ENCODE peak calls at places on chromosomes 13 and 19, in seven cellular contexts. Y, T, Z, X, K, N and I are unnamed samples.

GRCh38 chr13:38348890-38349289 is 761 bp upstream of the UFM1 start:
- DNase-seq in Y (no peak), T (no peak), Z (no peak), X (no peak), K (peak; percentile 11), N (peak; percentile 80), I (no peak)

GRCh38 chr13:59545007-59545406 is 618.7 kb downstream of the DIAPH3 start:
- DNase-seq in Y (no peak), T (no peak), Z (no peak), X (no peak), K (no peak), N (no peak), I (no peak)

GRCh38 chr19:31058676-31059075 is 290.6 kb downstream of the TSHZ3 start:
- DNase-seq in Y (no peak), T (no peak), Z (no peak), X (no peak), K (no peak), N (no peak), I (no peak)

GRCh38 chr13:26664942-26665341 is 95.6 kb downstream of the GPR12 start:
- DNase-seq in Y (no peak), T (no peak), Z (no peak), X (no peak), K (no peak), N (no peak), I (no peak)

GRCh38 chr13:45882626-45883025 is 31.1 kb upstream of the SIAH3 start:
- DNase-seq in Y (no peak), T (no peak), Z (no peak), X (no peak), K (peak; percentile 90), N (no peak), I (no peak)

GRCh38 chr19:5036733-5037681 is 68.1 kb downstream of the KDM4B start:
- DNase-seq in Y (no peak), T (peak; percentile 27), Z (no peak), X (no peak), K (no peak), N (peak; percentile 59), I (no peak)

GRCh38 chr13:99639126-99639525 is 137.9 kb downstream of the TM9SF2 start:
- DNase-seq in Y (no peak), T (no peak), Z (no peak), X (no peak), K (no peak), N (peak; percentile 78), I (no peak)

GRCh38 chr19:2561895-2562294 is 86.0 kb downstream of the GADD45B start:
- DNase-seq in Y (peak; percentile 16), T (no peak), Z (no peak), X (no peak), K (no peak), N (no peak), I (no peak)

GRCh38 chr13:111251646-111252448 is 68.6 kb upstream of the TEX29 start:
- DNase-seq in Y (no peak), T (no peak), Z (no peak), X (no peak), K (no peak), N (no peak), I (no peak)

GRCh38 chr19:5882421-5882968 is 12.2 kb upstream of the FUT5 start:
- DNase-seq in Y (no peak), T (no peak), Z (no peak), X (no peak), K (no peak), N (no peak), I (no peak)

GRCh38 chr13:33862006-33862405 is 44.1 kb downstream of the RFC3 start:
- DNase-seq in Y (no peak), T (no peak), Z (no peak), X (no peak), K (no peak), N (no peak), I (no peak)

GRCh38 chr19:19171821-19172532 is 1.9 kb upstream of the MEF2B start:
- DNase-seq in Y (no peak), T (no peak), Z (no peak), X (no peak), K (no peak), N (no peak), I (no peak)

GRCh38 chr19:48363500-48363809 is 285 bp downstream of the TMEM143 start:
- DNase-seq in Y (no peak), T (no peak), Z (no peak), X (no peak), K (no peak), N (no peak), I (no peak)

GRCh38 chr13:48436661-48437242 is 23.8 kb upstream of the LPAR6 start:
- DNase-seq in Y (no peak), T (no peak), Z (no peak), X (no peak), K (no peak), N (no peak), I (no peak)

GRCh38 chr19:35818445-35818844 is 5.8 kb upstream of the PRODH2 start:
- DNase-seq in Y (no peak), T (no peak), Z (no peak), X (no peak), K (no peak), N (no peak), I (no peak)

DNA sequence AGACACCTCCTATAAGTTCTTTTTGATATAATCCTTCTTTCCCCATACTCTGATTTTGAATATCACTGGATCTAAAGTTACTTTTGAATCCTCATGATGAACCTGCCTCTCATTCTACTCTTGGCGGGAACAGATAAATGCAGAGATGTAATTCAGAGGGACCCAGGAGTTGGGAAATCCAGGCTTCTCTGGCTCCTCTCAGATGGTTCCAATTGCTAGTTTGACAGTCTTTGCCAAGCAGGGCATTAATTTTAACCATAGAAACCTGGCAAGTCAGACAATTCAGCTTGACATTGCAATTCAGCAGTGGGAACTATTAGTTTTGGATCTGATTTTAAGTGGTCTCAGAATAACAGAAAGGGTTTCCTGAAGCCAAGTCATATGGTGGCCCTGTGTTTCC is 67.3 kb upstream of the KLF12 start:
- DNase-seq in Y (no peak), T (no peak), Z (no peak), X (no peak), K (no peak), N (no peak), I (no peak)
- H3K4me1 ChIP-seq in Y (no peaks in the 10 kb centered on the region), T (peaks cover 14% of the 10 kb centered on the region), Z (peaks cover 12% of the 10 kb centered on the region), X (no peaks in the 10 kb centered on the region), K (no peaks in the 10 kb centered on the region), N (peaks cover 26% of the 10 kb centered on the region), I (no peaks in the 10 kb centered on the region)

GRCh38 chr13:113856716-113857065 is 7.2 kb downstream of the GAS6 start:
- DNase-seq in Y (no peak), T (no peak), Z (peak; percentile 57), X (peak; percentile 72), K (no peak), N (no peak), I (no peak)

GRCh38 chr13:113855931-113856715 is 7.8 kb downstream of the GAS6 start:
- DNase-seq in Y (no peak), T (no peak), Z (no peak), X (peak; percentile 78), K (no peak), N (no peak), I (no peak)

GRCh38 chr13:113859311-113860050 is 4.4 kb downstream of the GAS6 start:
- DNase-seq in Y (no peak), T (no peak), Z (no peak), X (no peak), K (no peak), N (no peak), I (no peak)

GRCh38 chr13:113855012-113855921 is 8.6 kb downstream of the GAS6 start:
- DNase-seq in Y (peak; percentile 80), T (no peak), Z (peak; percentile 24), X (peak; percentile 80), K (no peak), N (no peak), I (no peak)

DNA sequence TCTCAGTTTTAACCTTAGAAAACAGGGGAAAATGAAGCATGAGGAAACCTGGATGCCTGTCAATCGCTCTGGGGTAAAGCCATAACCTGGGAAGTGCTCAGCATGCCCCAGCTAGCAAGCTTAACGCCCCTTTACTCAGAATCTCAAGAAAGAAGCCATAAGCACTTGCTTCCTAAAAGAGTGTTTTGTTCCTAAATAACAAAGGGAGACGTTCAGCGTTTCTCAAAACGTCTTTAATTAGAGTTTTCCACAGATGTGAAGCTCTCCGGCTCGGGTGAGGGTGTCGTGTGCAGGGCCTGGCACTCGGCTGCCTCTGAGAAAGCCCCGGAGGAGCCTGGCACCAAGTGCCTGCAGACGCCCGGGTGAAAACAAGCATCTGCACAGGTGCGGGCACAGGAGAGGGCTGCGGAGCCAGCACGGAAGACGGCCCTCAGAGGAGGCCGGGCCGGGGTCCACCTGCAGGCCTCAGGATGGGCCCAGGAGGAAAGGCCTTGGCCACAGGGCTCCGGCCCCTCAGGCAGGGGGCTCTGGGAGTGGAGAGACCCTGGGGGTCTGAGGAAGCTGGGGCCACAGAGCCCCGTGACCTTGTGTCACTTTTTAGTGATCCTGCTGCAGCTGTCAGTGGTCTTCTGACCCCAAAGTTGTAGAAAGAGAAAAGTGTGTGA is 6.2 kb downstream of the GAS6 start:
- DNase-seq in Y (no peak), T (no peak), Z (peak; percentile 26), X (peak; percentile 74), K (no peak), N (no peak), I (no peak)
- H3K27ac ChIP-seq in Y (no peak overlapping the region), T (no peak overlapping the region), Z (no peak overlapping the region), X (peak overlapping the region; percentile 22), K (peak overlapping the region; percentile 77), N (peak overlapping the region; percentile 31), I (no peak overlapping the region)

GRCh38 chr19:14563989-14564650 is 7.7 kb downstream of the NDUFB7 start:
- DNase-seq in Y (peak; percentile 44), T (no peak), Z (no peak), X (no peak), K (no peak), N (peak; percentile 45), I (no peak)
- H3K4me1 ChIP-seq in Y (peaks cover 29% of the 10 kb centered on the region), T (peaks cover 62% of the 10 kb centered on the region), Z (peaks cover 43% of the 10 kb centered on the region), X (peaks cover 53% of the 10 kb centered on the region), K (peaks cover 11% of the 10 kb centered on the region), N (peaks cover 46% of the 10 kb centered on the region), I (peaks cover 24% of the 10 kb centered on the region)

GRCh38 chr19:16288544-16288943 is 36.1 kb upstream of the KLF2 start:
- DNase-seq in Y (no peak), T (no peak), Z (no peak), X (no peak), K (no peak), N (no peak), I (no peak)

GRCh38 chr19:16293133-16294085 is 31.2 kb upstream of the KLF2 start:
- DNase-seq in Y (peak; percentile 84), T (peak; percentile 87), Z (peak; percentile 66), X (peak; percentile 87), K (no peak), N (no peak), I (peak; percentile 93)

GRCh38 chr19:16289594-16289993 is 35.0 kb upstream of the KLF2 start:
- DNase-seq in Y (no peak), T (no peak), Z (no peak), X (no peak), K (no peak), N (no peak), I (no peak)

GRCh38 chr19:16295071-16295470 is 29.6 kb upstream of the KLF2 start:
- DNase-seq in Y (no peak), T (no peak), Z (no peak), X (no peak), K (no peak), N (no peak), I (no peak)

DNA sequence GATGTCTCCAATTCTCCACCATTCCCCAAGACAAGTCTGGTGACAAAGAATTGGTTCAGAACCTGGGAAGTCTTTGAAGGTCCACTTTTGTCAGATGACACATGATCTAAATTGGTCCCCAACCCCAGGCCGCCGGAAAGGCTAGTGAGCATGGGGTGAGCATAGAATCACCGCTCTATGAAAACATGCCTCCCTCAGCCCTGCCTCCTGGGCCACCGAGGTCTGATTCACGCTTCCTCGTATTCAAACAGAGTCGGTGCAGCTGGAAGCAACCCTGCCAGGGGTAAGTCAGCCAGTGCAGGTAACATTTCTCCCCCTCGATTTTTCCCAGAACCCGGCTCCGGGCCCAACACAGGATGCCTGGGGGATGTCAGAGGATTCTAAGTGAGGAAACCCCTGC is 33.9 kb upstream of the KLF2 start:
- DNase-seq in Y (peak; percentile 63), T (no peak), Z (no peak), X (no peak), K (no peak), N (no peak), I (no peak)
- H3K27ac ChIP-seq in Y (peak overlapping the region; percentile 69), T (no peak overlapping the region), Z (peak overlapping the region; percentile 44), X (peak overlapping the region; percentile 8), K (no peak overlapping the region), N (no peak overlapping the region), I (peak overlapping the region; percentile 42)